ENCODE peak calls at places on chromosomes 13 and 19, in six cellular contexts. V, H, E, M, W and K are unnamed samples.

GRCh38 chr13:29935309-29935981 is 85.0 kb upstream of the UBL3 start:
- DNase-seq in V (no peak), H (peak), E (peak), M (no peak), W (peak), K (no peak)

GRCh38 chr19:17234911-17235617 is 9.0 kb downstream of the OCEL1 start:
- DNase-seq in V (no peak), H (peak), E (no peak), M (peak), W (no peak), K (peak)

GRCh38 chr13:77918391-77919261 is at the start of gene EDNRB:
- DNase-seq in V (peak), H (peak), E (no peak), M (peak), W (no peak), K (peak)

GRCh38 chr13:41960700-41961697 is at the start of gene VWA8:
- DNase-seq in V (peak), H (peak), E (peak), M (peak), W (peak), K (peak)

GRCh38 chr19:16404396-16404795 is 67.4 kb downstream of the EPS15L1 start:
- DNase-seq in V (no peak), H (no peak), E (no peak), M (no peak), W (no peak), K (no peak)

GRCh38 chr19:58396691-58397532 is 1.5 kb downstream of the RNF225 start:
- DNase-seq in V (no peak), H (peak), E (no peak), M (no peak), W (no peak), K (no peak)

GRCh38 chr19:344625-345319 is at the start of gene MIER2:
- DNase-seq in V (peak), H (peak), E (peak), M (peak), W (peak), K (peak)

GRCh38 chr13:99299545-99300341 is 7.5 kb downstream of the GPR183 start:
- DNase-seq in V (no peak), H (no peak), E (no peak), M (no peak), W (no peak), K (no peak)

GRCh38 chr19:10762656-10763055 is 44.8 kb downstream of the DNM2 start:
- DNase-seq in V (no peak), H (peak), E (no peak), M (no peak), W (no peak), K (peak)

GRCh38 chr13:19605161-19605955 is 28.1 kb upstream of the MPHOSPH8 start:
- DNase-seq in V (no peak), H (no peak), E (no peak), M (peak), W (no peak), K (no peak)

GRCh38 chr13:23599083-23599925 is 29.1 kb downstream of the TNFRSF19 start:
- DNase-seq in V (no peak), H (no peak), E (no peak), M (no peak), W (no peak), K (peak)

GRCh38 chr13:60759499-60759898 is 362.5 kb downstream of the TDRD3 start:
- DNase-seq in V (no peak), H (no peak), E (no peak), M (no peak), W (no peak), K (peak)

GRCh38 chr13:43232866-43233265 is 209.5 kb downstream of the DNAJC15 start:
- DNase-seq in V (no peak), H (no peak), E (no peak), M (no peak), W (no peak), K (no peak)

GRCh38 chr19:47695533-47696262 is 17.5 kb upstream of the EHD2 start:
- DNase-seq in V (no peak), H (no peak), E (no peak), M (no peak), W (no peak), K (no peak)

GRCh38 chr13:98094678-98095266 is 48.1 kb upstream of the FARP1 start:
- DNase-seq in V (no peak), H (no peak), E (no peak), M (no peak), W (no peak), K (no peak)